ENCODE peak calls at places on chromosome 4, in five cellular contexts. L, B, M, W and Q are unnamed samples.

GRCh38 chr4:99447079-99447478 is 11.9 kb upstream of the ADH7 start:
- DNase-seq in L (no peak), B (no peak), M (no peak), W (peak), Q (peak)

GRCh38 chr4:167290684-167291083 is 56.4 kb upstream of the SPOCK3 start:
- DNase-seq in L (no peak), B (no peak), M (no peak), W (peak), Q (peak)

GRCh38 chr4:183722738-183723560 is 63.9 kb downstream of the TRAPPC11 start:
- DNase-seq in L (peak), B (no peak), M (no peak), W (peak), Q (peak)

GRCh38 chr4:3862640-3863420 is 96.6 kb downstream of the ADRA2C start:
- DNase-seq in L (peak), B (no peak), M (peak), W (peak), Q (no peak)

GRCh38 chr4:148633720-148634119 is 191.5 kb upstream of the NR3C2 start:
- DNase-seq in L (no peak), B (no peak), M (no peak), W (no peak), Q (no peak)

GRCh38 chr4:167956676-167957075 is 135.7 kb upstream of the ANXA10 start:
- DNase-seq in L (no peak), B (no peak), M (no peak), W (peak), Q (no peak)

GRCh38 chr4:183611210-183611830 is 47.7 kb downstream of the RWDD4 start:
- DNase-seq in L (no peak), B (no peak), M (no peak), W (no peak), Q (no peak)

GRCh38 chr4:13968723-13969122 is 341.2 kb upstream of the BOD1L1 start:
- DNase-seq in L (no peak), B (no peak), M (no peak), W (no peak), Q (no peak)

GRCh38 chr4:168656946-168657473 is 160.2 kb downstream of the PALLD start:
- DNase-seq in L (no peak), B (no peak), M (no peak), W (no peak), Q (no peak)

GRCh38 chr4:101669138-101669831 is 121.2 kb upstream of the BANK1 start:
- DNase-seq in L (no peak), B (no peak), M (no peak), W (no peak), Q (no peak)

GRCh38 chr4:92988301-92988700 is 684.5 kb downstream of the GRID2 start:
- DNase-seq in L (no peak), B (no peak), M (no peak), W (no peak), Q (no peak)

GRCh38 chr4:123564758-123565346 is 168.3 kb downstream of the SPRY1 start:
- DNase-seq in L (peak), B (peak), M (peak), W (peak), Q (peak)

GRCh38 chr4:81052119-81053068 is 21.9 kb downstream of the BMP3 start:
- DNase-seq in L (peak), B (no peak), M (peak), W (peak), Q (peak)

GRCh38 chr4:4871267-4872147 is 12.0 kb downstream of the MSX1 start:
- DNase-seq in L (no peak), B (no peak), M (no peak), W (no peak), Q (no peak)

GRCh38 chr4:139754913-139755312 is 89.3 kb downstream of the MGST2 start:
- DNase-seq in L (no peak), B (no peak), M (no peak), W (no peak), Q (no peak)

GRCh38 chr4:48779095-48779997 is 733 bp downstream of the FRYL start:
- DNase-seq in L (peak), B (peak), M (peak), W (peak), Q (peak)

GRCh38 chr4:184936071-184936470 is 82.2 kb upstream of the HELT start:
- DNase-seq in L (no peak), B (no peak), M (no peak), W (no peak), Q (no peak)

GRCh38 chr4:158770671-158771070 is 1.8 kb downstream of the FNIP2 start:
- DNase-seq in L (no peak), B (no peak), M (no peak), W (no peak), Q (no peak)

GRCh38 chr4:48481581-48481980 is 1.6 kb upstream of the SLC10A4 start:
- DNase-seq in L (no peak), B (no peak), M (peak), W (no peak), Q (no peak)

GRCh38 chr4:44447563-44448504 is 775 bp downstream of the KCTD8 start:
- DNase-seq in L (peak), B (no peak), M (no peak), W (peak), Q (no peak)

GRCh38 chr4:83082777-83083176 is 31.8 kb downstream of the PLAC8 start:
- DNase-seq in L (no peak), B (no peak), M (no peak), W (no peak), Q (peak)

GRCh38 chr4:44663539-44664263 is 12.3 kb upstream of the YIPF7 start:
- DNase-seq in L (no peak), B (no peak), M (no peak), W (no peak), Q (no peak)

GRCh38 chr4:2621419-2621818 is 85.0 kb downstream of the FAM193A start:
- DNase-seq in L (no peak), B (no peak), M (no peak), W (no peak), Q (peak)

GRCh38 chr4:187236491-187236890 is 512.8 kb upstream of the FAT1 start:
- DNase-seq in L (no peak), B (no peak), M (no peak), W (no peak), Q (no peak)

GRCh38 chr4:141075553-141075952 is 57.7 kb downstream of the RNF150 start:
- DNase-seq in L (no peak), B (no peak), M (no peak), W (no peak), Q (no peak)

GRCh38 chr4:55154933-55155332 is 29.5 kb upstream of the KDR start:
- DNase-seq in L (no peak), B (no peak), M (no peak), W (peak), Q (no peak)

GRCh38 chr4:119284876-119285611 is 36.9 kb downstream of the FABP2 start:
- DNase-seq in L (no peak), B (no peak), M (no peak), W (peak), Q (no peak)

GRCh38 chr4:64539234-64539849 is 130.1 kb upstream of the TECRL start:
- DNase-seq in L (peak), B (peak), M (peak), W (peak), Q (peak)

GRCh38 chr4:24995346-24995745 is 35.4 kb downstream of the LGI2 start:
- DNase-seq in L (no peak), B (no peak), M (no peak), W (no peak), Q (no peak)

GRCh38 chr4:185600801-185601200 is 65.5 kb upstream of the PDLIM3 start:
- DNase-seq in L (no peak), B (no peak), M (no peak), W (no peak), Q (no peak)

GRCh38 chr4:102537280-102537679 is 36.1 kb downstream of the NFKB1 start:
- DNase-seq in L (no peak), B (no peak), M (no peak), W (no peak), Q (no peak)

GRCh38 chr4:172826346-172826745 is 342.3 kb upstream of the GALNT7 start:
- DNase-seq in L (no peak), B (no peak), M (no peak), W (no peak), Q (no peak)

GRCh38 chr4:188819243-188819642 is 680.0 kb downstream of the TRIML1 start:
- DNase-seq in L (no peak), B (no peak), M (no peak), W (no peak), Q (no peak)

GRCh38 chr4:78601013-78601412 is 49.4 kb downstream of the ANXA3 start:
- DNase-seq in L (no peak), B (no peak), M (peak), W (no peak), Q (no peak)
- TF ChIP-seq MAX in L (no peak), B (no peak), M (no peak), W (no peak), Q (no peak)

DNA sequence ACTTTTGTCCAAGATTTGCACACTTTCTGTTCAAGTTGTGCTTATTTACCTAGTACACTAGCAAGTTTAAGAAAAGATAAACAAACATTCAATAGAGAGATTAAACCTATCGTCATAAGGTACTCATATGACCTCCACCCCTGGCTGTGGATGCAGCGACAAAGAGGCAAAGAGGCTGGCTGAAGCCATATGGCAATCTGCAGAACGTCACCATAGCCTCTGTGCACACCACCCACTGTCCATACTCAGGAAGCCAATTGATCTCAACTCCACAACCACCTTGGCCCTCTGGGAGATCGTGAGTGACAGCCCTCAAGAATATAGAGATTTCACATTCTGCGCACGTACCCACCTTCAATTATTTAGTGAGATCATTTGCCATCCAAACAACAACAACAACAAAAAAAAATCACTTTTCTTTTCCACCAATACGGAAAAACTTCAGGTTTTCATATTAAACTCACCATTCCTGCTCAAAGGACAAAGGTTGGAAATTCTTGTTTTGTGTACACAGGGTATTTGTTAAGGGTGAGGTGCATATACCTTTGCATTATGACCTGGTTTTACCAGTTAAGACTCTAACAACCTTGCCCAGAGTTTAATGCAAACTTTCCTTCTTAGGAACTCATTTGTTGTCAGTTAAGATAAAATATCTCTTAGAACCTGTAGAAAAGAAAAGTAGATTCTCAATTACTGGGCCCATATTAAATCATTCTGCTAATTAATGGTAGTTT is 243.0 kb upstream of the FSTL5 start:
- DNase-seq in L (no peak), B (no peak), M (no peak), W (no peak), Q (no peak)
- TF ChIP-seq MAX in L (no peak), B (no peak), M (no peak), W (no peak), Q (no peak)

GRCh38 chr4:138188406-138189084 is 53.6 kb downstream of the SLC7A11 start:
- DNase-seq in L (no peak), B (no peak), M (no peak), W (no peak), Q (no peak)

GRCh38 chr4:138193963-138194362 is 48.2 kb downstream of the SLC7A11 start:
- DNase-seq in L (no peak), B (no peak), M (no peak), W (no peak), Q (no peak)

GRCh38 chr4:138192113-138192512 is 50.0 kb downstream of the SLC7A11 start:
- DNase-seq in L (no peak), B (peak), M (peak), W (peak), Q (peak)

GRCh38 chr4:138189212-138189611 is 52.9 kb downstream of the SLC7A11 start:
- DNase-seq in L (no peak), B (no peak), M (no peak), W (no peak), Q (peak)

DNA sequence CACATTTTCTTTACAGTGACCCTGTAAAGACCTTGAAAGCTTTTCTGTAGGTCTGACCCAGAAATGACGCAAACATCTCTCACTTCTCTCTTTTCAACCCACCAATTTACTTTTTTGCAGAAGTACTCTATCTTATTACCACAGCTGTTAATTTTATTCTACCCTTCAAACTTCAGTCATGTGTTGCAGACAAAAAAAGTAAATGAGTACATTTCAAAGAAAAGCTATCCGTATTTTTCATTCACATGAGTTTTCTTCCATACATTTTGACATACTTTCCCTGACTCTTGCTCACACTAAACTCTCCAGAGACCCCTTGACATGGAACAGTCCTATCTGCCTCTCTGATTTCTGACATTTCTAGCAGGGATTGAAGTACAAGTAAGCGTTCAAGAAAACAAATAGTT is 51.7 kb downstream of the SLC7A11 start:
- DNase-seq in L (no peak), B (no peak), M (no peak), W (no peak), Q (peak)
- TF ChIP-seq MAX in L (no peak), B (no peak), M (no peak), W (no peak), Q (no peak)

GRCh38 chr4:107719927-107720722 is at the start of gene PAPSS1:
- DNase-seq in L (peak), B (peak), M (peak), W (peak), Q (peak)

GRCh38 chr4:107718351-107718965 is 1.6 kb downstream of the PAPSS1 start:
- DNase-seq in L (no peak), B (no peak), M (no peak), W (no peak), Q (peak)

GRCh38 chr4:107719211-107719926 is 665 bp downstream of the PAPSS1 start:
- DNase-seq in L (no peak), B (no peak), M (no peak), W (peak), Q (peak)

DNA sequence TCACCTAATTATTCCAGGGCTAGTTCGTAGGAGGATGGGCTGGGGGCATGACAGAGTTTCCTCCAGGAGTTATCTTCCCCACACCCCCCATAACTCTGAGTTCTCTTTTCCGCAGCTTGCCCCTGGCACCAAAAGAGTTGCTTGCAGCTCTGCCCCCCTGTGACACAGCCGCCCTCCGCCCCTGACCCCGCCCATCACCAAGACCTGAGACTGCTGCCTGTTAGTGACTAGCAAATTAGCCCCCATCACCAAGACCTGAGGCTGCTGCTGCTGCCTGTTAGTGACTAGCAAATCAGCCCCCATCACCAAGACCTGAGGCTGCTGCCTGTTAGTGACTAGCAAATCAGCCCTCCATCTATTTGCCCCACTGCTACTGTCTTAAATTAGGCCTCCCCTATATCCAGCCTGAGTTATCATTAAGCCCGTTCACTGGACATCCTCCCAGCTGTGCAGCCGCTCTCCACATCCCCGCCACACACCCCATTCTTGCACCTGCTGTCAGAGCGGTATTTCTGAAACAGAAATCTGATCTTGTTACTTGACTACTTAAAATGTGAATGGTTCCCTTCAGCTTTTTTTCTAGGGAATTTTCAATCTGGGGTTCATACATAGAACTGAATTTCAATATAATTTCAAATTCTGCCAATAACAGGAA is 1.5 kb upstream of the PAPSS1 start:
- DNase-seq in L (peak), B (no peak), M (no peak), W (no peak), Q (no peak)
- TF ChIP-seq MAX in L (no peak), B (no peak), M (no peak), W (no peak), Q (no peak)

DNA sequence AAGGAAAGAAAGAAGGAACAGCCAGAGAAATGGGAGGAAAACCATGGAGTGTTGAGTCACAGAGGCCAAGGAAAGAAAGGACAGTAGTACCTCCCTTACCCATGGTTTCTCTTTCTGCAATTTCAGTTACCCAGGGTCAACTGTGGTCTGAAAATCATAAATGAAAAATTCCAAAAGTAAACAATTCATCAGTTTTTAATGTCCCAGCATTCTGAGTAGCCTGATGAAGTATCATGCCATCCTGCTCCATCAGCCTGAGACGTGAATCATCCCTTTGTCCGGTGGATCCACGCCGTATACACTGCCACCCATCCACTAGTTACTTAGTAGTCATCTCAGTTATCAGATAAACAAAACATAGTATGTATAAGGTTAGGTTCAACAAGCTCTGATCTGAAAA is 114.2 kb downstream of the COMMD8 start:
- DNase-seq in L (no peak), B (no peak), M (no peak), W (no peak), Q (no peak)
- TF ChIP-seq MAX in L (no peak), B (no peak), M (no peak), W (no peak), Q (no peak)

GRCh38 chr4:137530176-137530575 is 2.1 kb downstream of the PCDH18 start:
- DNase-seq in L (no peak), B (no peak), M (no peak), W (no peak), Q (peak)

GRCh38 chr4:137531951-137532868 is at the start of gene PCDH18:
- DNase-seq in L (peak), B (no peak), M (no peak), W (peak), Q (no peak)

GRCh38 chr4:137529432-137529831 is 2.9 kb downstream of the PCDH18 start:
- DNase-seq in L (no peak), B (no peak), M (no peak), W (no peak), Q (no peak)

GRCh38 chr4:137532869-137533236 is 559 bp upstream of the PCDH18 start:
- DNase-seq in L (no peak), B (no peak), M (no peak), W (no peak), Q (no peak)

DNA sequence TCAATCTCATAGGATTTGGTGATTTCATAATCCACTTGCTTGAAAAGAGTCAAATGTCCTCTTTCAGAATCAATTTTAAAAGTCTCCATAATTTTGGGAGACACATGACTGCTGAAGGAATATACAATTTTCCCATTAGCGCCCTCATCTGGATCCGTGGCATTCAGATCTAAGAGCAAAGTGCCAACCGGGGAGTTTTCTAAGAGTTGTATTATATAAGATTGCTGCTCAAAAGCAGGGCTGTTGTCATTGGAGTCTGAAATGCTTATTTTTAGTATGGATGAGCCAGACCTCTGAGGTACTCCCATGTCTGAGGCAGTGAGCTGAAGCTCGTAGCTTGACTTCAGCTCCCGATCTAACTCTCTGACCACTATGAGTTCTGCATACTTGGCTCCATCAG is 1.2 kb downstream of the PCDH18 start:
- DNase-seq in L (no peak), B (no peak), M (no peak), W (no peak), Q (no peak)
- TF ChIP-seq MAX in L (no peak), B (no peak), M (no peak), W (no peak), Q (no peak)

DNA sequence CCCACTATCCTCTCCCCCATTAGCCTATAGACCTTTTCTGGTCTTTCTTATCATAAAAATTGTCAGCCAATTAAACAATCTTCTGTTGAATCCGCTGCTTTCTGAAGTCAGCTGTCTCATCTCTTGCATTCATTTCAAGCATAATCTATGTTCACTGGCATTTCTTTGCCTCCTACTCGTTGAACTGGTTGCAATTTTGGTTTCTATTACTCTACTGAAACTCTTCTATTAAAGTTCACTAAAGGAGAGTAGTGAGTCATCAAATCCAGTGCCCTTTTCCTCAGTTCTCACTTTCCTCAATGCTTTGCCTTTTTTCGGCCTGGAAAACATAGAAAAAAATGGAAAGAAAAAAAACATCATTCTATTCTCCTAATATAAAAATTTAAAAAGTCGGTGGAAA is 23.9 kb upstream of the CXCL13 start:
- DNase-seq in L (no peak), B (no peak), M (no peak), W (no peak), Q (no peak)
- TF ChIP-seq MAX in L (no peak), B (no peak), M (no peak), W (no peak), Q (no peak)

GRCh38 chr4:151434183-151434860 is 25.3 kb downstream of the FHIP1A start:
- DNase-seq in L (no peak), B (no peak), M (no peak), W (no peak), Q (no peak)
- TF ChIP-seq MAX in L (no peak), B (no peak), M (no peak), W (no peak), Q (no peak)